ENCODE peak calls at places on chromosome 18, in ten cellular contexts. H is activated T-cell treated with anti-CD3 and anti-CD28 coated beads, Interleukin-2, amount 50 U/mL, for 72 hours; O is left ventricle myocardium inferior; N is EH; Z is hypothalamus; M is kidney glomerular epithelial cell; R is lower lobe of right lung; W is stimulated activated CD4-positive, alpha-beta T cell treated with anti-CD3 and anti-CD28 coated beads, Interleukin-4, amount 100 ng/mL, for 24 hours; X is dorsolateral prefrontal cortex; G is T1000. F is an unnamed sample.

GRCh38 chr18:68944826-68945225 is 146.9 kb downstream of the CCDC102B start:
- DNase-seq in H (no peak), G (no peak), M (no peak), R (no peak), Z (no peak), X (no peak), O (no peak), N (no peak), W (no peak), F (no peak)

GRCh38 chr18:30280861-30281470 is 761.6 kb downstream of the DSC3 start:
- DNase-seq in X (no peak), W (no peak), Z (no peak), N (peak), G (peak), O (no peak), M (peak), H (no peak), R (no peak), F (no peak)

GRCh38 chr18:9827856-9828793 is 57.6 kb upstream of the TXNDC2 start:
- DNase-seq in H (peak), N (peak), R (peak), O (peak), W (no peak), X (no peak), G (peak), M (peak), Z (no peak), F (no peak)

GRCh38 chr18:50970006-50970405 is 2.2 kb downstream of the ELAC1 start:
- DNase-seq in G (no peak), R (peak), M (no peak), O (peak), Z (no peak), X (no peak), H (no peak), N (no peak), W (no peak), F (no peak)

GRCh38 chr18:22542400-22542835 is 124.7 kb upstream of the CTAGE1 start:
- DNase-seq in R (peak), M (no peak), W (no peak), Z (no peak), H (no peak), G (no peak), O (peak), N (peak), X (no peak), F (no peak)

GRCh38 chr18:5455644-5456043 is 88.2 kb downstream of the EPB41L3 start:
- DNase-seq in Z (no peak), O (no peak), N (no peak), W (no peak), X (no peak), M (no peak), H (no peak), G (no peak), R (no peak), F (no peak)

GRCh38 chr18:62881509-62882016 is 166.2 kb downstream of the PHLPP1 start:
- DNase-seq in Z (no peak), G (peak), M (peak), O (no peak), W (no peak), X (no peak), H (peak), R (no peak), N (peak), F (no peak)

GRCh38 chr18:29145993-29146539 is 969.1 kb upstream of the CDH2 start:
- DNase-seq in O (no peak), H (no peak), M (no peak), G (no peak), W (no peak), X (no peak), N (no peak), Z (no peak), R (no peak), F (no peak)

GRCh38 chr18:37261246-37261927 is 304.2 kb downstream of the CELF4 start:
- DNase-seq in M (no peak), Z (no peak), G (no peak), X (no peak), O (no peak), W (no peak), R (no peak), N (no peak), H (no peak), F (no peak)

GRCh38 chr18:13885009-13885408 is 30.3 kb downstream of the MC2R start:
- DNase-seq in N (no peak), H (no peak), O (no peak), G (no peak), Z (no peak), W (no peak), R (no peak), X (no peak), M (no peak), F (no peak)

GRCh38 chr18:72566327-72566726 is 22.2 kb upstream of the CBLN2 start:
- DNase-seq in N (no peak), Z (no peak), G (no peak), W (no peak), M (no peak), H (no peak), R (no peak), X (no peak), O (no peak), F (no peak)

GRCh38 chr18:59748628-59749360 is 51.6 kb upstream of the CCBE1 start:
- DNase-seq in R (no peak), H (no peak), N (peak), W (no peak), X (no peak), Z (no peak), O (no peak), M (peak), G (no peak), F (no peak)

GRCh38 chr18:57004366-57005121 is 142.3 kb upstream of the BOD1L2 start:
- DNase-seq in O (no peak), G (no peak), X (no peak), N (peak), W (no peak), Z (no peak), R (no peak), H (no peak), M (peak), F (no peak)

GRCh38 chr18:23336072-23336471 is 117.0 kb upstream of the RIOK3 start:
- DNase-seq in G (no peak), O (no peak), W (no peak), M (no peak), N (no peak), Z (no peak), X (no peak), R (no peak), H (no peak), F (no peak)

GRCh38 chr18:67735506-67735905 is 219.0 kb upstream of the DSEL start:
- DNase-seq in G (no peak), W (no peak), O (no peak), M (no peak), Z (no peak), X (no peak), H (no peak), N (no peak), R (no peak), F (no peak)

GRCh38 chr18:46893360-46893759 is 23.9 kb downstream of the PIAS2 start:
- DNase-seq in N (no peak), M (no peak), O (no peak), X (no peak), R (no peak), G (no peak), Z (no peak), W (no peak), H (no peak), F (no peak)

GRCh38 chr18:46519870-46520269 is 137.2 kb downstream of the LOXHD1 start:
- DNase-seq in G (no peak), N (no peak), M (no peak), O (no peak), H (no peak), X (no peak), Z (no peak), W (no peak), R (no peak), F (no peak)

GRCh38 chr18:22026889-22027288 is 142.5 kb upstream of the GATA6 start:
- DNase-seq in Z (no peak), H (no peak), O (no peak), M (no peak), N (no peak), G (no peak), W (no peak), X (no peak), R (no peak), F (no peak)

GRCh38 chr18:79788096-79789085 is 9.3 kb upstream of the KCNG2 start:
- DNase-seq in H (no peak), O (no peak), R (peak), X (no peak), W (no peak), N (no peak), G (no peak), M (no peak), Z (no peak), F (no peak)

GRCh38 chr18:48452863-48453323 is 43.7 kb upstream of the ZBTB7C start:
- DNase-seq in Z (no peak), H (no peak), N (peak), G (no peak), X (no peak), O (no peak), R (no peak), M (peak), W (no peak), F (no peak)

GRCh38 chr18:23703057-23703986 is 14.1 kb downstream of the LAMA3 start:
- DNase-seq in Z (no peak), R (no peak), G (no peak), X (no peak), M (peak), N (peak), H (peak), O (no peak), W (peak), F (peak)

GRCh38 chr18:9123520-9123919 is 13.1 kb upstream of the ANKRD12 start:
- DNase-seq in R (no peak), W (no peak), H (no peak), N (no peak), M (no peak), G (no peak), O (no peak), X (no peak), Z (no peak), F (no peak)

GRCh38 chr18:11310476-11311086 is 161.2 kb upstream of the PIEZO2 start:
- DNase-seq in Z (no peak), X (no peak), R (no peak), W (no peak), G (no peak), M (peak), O (peak), N (peak), H (peak), F (peak)

GRCh38 chr18:48152549-48152948 is 222.1 kb upstream of the SMAD2 start:
- DNase-seq in Z (no peak), M (no peak), H (no peak), G (no peak), N (peak), X (no peak), O (no peak), R (no peak), W (no peak), F (no peak)